ENCODE peak calls at places on chromosome 20, in nine cellular contexts. D is lower lobe of right lung, V is sigmoid colon, Z is GM13976, S is HCT116, P is MM.1S, Y is body of pancreas, L is brain microvascular endothelial cell, A is choroid plexus epithelial cell. E is an unnamed sample.

GRCh38 chr20:8331740-8332412 is 199.8 kb downstream of the PLCB1 start:
- DNase-seq in D (no peak), V (no peak), Z (no peak), S (no peak), P (no peak), Y (peak), L (peak), A (peak), E (no peak)

GRCh38 chr20:20549267-20549612 is 163.2 kb downstream of the RALGAPA2 start:
- DNase-seq in D (no peak), V (no peak), Z (no peak), S (no peak), P (no peak), Y (peak), L (no peak), A (no peak), E (no peak)

GRCh38 chr20:39857188-39857587 is 831.8 kb downstream of the MAFB start:
- DNase-seq in D (no peak), V (no peak), Z (no peak), S (no peak), P (no peak), Y (no peak), L (no peak), A (no peak), E (no peak)

GRCh38 chr20:51732454-51732791 is 35.8 kb downstream of the ATP9A start:
- DNase-seq in D (no peak), V (no peak), Z (no peak), S (no peak), P (no peak), Y (no peak), L (no peak), A (peak), E (no peak)

GRCh38 chr20:8223096-8223870 is 91.2 kb downstream of the PLCB1 start:
- DNase-seq in D (no peak), V (no peak), Z (no peak), S (no peak), P (no peak), Y (no peak), L (peak), A (peak), E (no peak)

GRCh38 chr20:47191074-47191673 is 165.3 kb downstream of the ZMYND8 start:
- DNase-seq in D (no peak), V (no peak), Z (no peak), S (no peak), P (no peak), Y (no peak), L (no peak), A (peak), E (no peak)

GRCh38 chr20:7010584-7010983 is 243.1 kb downstream of the BMP2 start:
- DNase-seq in D (no peak), V (no peak), Z (no peak), S (no peak), P (no peak), Y (no peak), L (no peak), A (peak), E (no peak)

GRCh38 chr20:29326376-29327070 is 1930.9 kb upstream of the DEFB115 start:
- DNase-seq in D (no peak), V (no peak), Z (peak), S (no peak), P (no peak), Y (no peak), L (no peak), A (no peak), E (peak)

GRCh38 chr20:56554869-56555268 is 21.8 kb downstream of the FAM209B start:
- DNase-seq in D (no peak), V (no peak), Z (peak), S (peak), P (peak), Y (no peak), L (peak), A (peak), E (peak)
- TF ChIP-seq CTCF in D (no peak), V (no peak), Z (no peak), S (peak), P (no peak), Y (no peak), L (peak), A (peak), E (no peak)

DNA sequence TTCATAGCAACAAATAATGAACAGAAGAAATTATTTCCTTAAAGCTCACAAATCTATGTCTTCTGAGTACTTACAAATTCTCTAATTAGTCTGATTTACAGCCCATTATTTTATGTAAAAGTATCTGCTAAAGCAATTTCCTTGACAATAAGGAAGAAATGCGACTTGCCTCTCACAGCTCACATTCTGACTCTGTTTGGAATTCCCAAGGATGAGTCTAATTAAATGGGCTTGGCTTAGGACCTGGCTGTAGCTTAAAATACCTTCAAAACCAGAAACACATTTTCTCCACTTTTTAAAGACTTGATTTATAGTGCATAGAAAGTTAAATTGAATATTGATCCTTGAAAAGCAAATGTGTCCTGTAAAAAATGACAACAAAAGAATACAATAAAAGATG is 118.7 kb downstream of the MACROD2 start:
- DNase-seq in D (no peak), V (no peak), Z (no peak), S (no peak), P (no peak), Y (no peak), L (no peak), A (no peak), E (no peak)
- TF ChIP-seq CTCF in D (no peak), V (no peak), Z (no peak), S (no peak), P (no peak), Y (no peak), L (no peak), A (no peak), E (no peak)

DNA sequence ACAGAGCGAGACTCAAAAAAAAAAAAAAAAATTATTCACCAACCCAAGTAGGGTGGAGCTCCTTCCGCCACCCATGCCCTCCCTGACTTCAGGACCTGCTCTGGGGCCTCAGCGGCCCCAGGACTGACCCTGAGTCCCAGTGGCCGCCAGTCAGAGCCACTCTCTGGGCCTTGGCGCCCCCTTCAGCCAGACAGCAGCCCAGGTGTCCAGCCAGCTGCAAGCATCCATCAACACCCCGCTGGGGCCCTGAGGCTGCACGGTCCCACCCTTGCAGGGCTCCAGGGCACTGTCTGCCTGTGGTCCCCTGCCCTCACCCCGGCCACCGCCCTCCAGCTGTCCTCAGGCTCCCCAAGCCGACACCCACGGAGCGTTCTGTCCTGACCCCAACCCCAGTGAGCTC is 11.4 kb upstream of the KCNQ2 start:
- DNase-seq in D (no peak), V (no peak), Z (no peak), S (no peak), P (no peak), Y (no peak), L (no peak), A (no peak), E (no peak)
- TF ChIP-seq CTCF in D (no peak), V (no peak), Z (no peak), S (peak), P (no peak), Y (no peak), L (peak), A (peak), E (no peak)

GRCh38 chr20:43809206-43809819 is 82.5 kb upstream of the GTSF1L start:
- DNase-seq in D (no peak), V (no peak), Z (no peak), S (no peak), P (no peak), Y (no peak), L (no peak), A (no peak), E (no peak)
- TF ChIP-seq CTCF in D (no peak), V (no peak), Z (no peak), S (no peak), P (no peak), Y (no peak), L (no peak), A (no peak), E (no peak)

GRCh38 chr20:61861054-61861841 is 204.4 kb downstream of the TAF4 start:
- DNase-seq in D (no peak), V (no peak), Z (no peak), S (no peak), P (no peak), Y (no peak), L (no peak), A (no peak), E (no peak)

GRCh38 chr20:61861858-61862257 is 203.8 kb downstream of the TAF4 start:
- DNase-seq in D (no peak), V (no peak), Z (no peak), S (no peak), P (no peak), Y (no peak), L (no peak), A (no peak), E (no peak)

GRCh38 chr20:61866165-61866564 is 199.5 kb downstream of the TAF4 start:
- DNase-seq in D (no peak), V (no peak), Z (no peak), S (no peak), P (no peak), Y (no peak), L (no peak), A (no peak), E (no peak)

GRCh38 chr20:61865353-61865752 is 200.3 kb downstream of the TAF4 start:
- DNase-seq in D (no peak), V (no peak), Z (no peak), S (no peak), P (no peak), Y (no peak), L (no peak), A (no peak), E (no peak)

GRCh38 chr20:61864481-61864880 is 201.2 kb downstream of the TAF4 start:
- DNase-seq in D (no peak), V (no peak), Z (no peak), S (no peak), P (no peak), Y (no peak), L (no peak), A (no peak), E (no peak)
- TF ChIP-seq CTCF in D (no peak), V (no peak), Z (no peak), S (no peak), P (no peak), Y (no peak), L (no peak), A (no peak), E (no peak)

GRCh38 chr20:15542655-15543054 is 1030.6 kb downstream of the KIF16B start:
- DNase-seq in D (no peak), V (no peak), Z (no peak), S (no peak), P (no peak), Y (no peak), L (no peak), A (no peak), E (no peak)
- TF ChIP-seq CTCF in D (no peak), V (no peak), Z (no peak), S (no peak), P (no peak), Y (no peak), L (no peak), A (no peak), E (no peak)

GRCh38 chr20:11391591-11391990 is 526.1 kb upstream of the BTBD3 start:
- DNase-seq in D (no peak), V (no peak), Z (no peak), S (no peak), P (no peak), Y (no peak), L (no peak), A (no peak), E (no peak)

GRCh38 chr20:11394145-11394833 is 523.4 kb upstream of the BTBD3 start:
- DNase-seq in D (no peak), V (no peak), Z (no peak), S (no peak), P (no peak), Y (no peak), L (peak), A (peak), E (no peak)

DNA sequence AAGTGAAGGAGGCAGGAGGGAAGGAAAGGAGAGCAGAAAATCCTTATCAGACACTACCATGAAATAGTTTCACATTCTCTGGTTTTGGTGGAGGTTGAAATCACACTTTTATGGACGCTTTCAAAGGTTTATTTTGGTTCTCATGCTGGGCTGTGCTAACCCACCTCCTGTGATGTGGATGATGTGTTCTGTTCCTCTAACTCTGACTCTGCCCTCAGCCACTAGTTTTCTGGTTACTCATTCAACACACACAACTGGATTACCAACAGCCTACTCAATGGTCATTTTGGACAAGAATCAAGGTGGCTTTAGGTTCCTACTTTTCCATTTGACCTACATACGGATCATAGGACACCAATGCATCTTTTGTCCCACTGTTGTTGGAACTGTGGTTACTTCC is 522.1 kb upstream of the BTBD3 start:
- DNase-seq in D (no peak), V (no peak), Z (no peak), S (no peak), P (no peak), Y (no peak), L (peak), A (peak), E (no peak)
- TF ChIP-seq CTCF in D (no peak), V (no peak), Z (no peak), S (no peak), P (no peak), Y (no peak), L (no peak), A (no peak), E (no peak)

GRCh38 chr20:32461836-32462600 is 103.9 kb downstream of the ASXL1 start:
- DNase-seq in D (no peak), V (no peak), Z (no peak), S (no peak), P (no peak), Y (no peak), L (no peak), A (no peak), E (no peak)

GRCh38 chr20:32464401-32465091 is 106.4 kb downstream of the ASXL1 start:
- DNase-seq in D (no peak), V (no peak), Z (no peak), S (no peak), P (no peak), Y (no peak), L (no peak), A (no peak), E (no peak)

GRCh38 chr20:32465092-32465900 is 107.2 kb downstream of the ASXL1 start:
- DNase-seq in D (peak), V (peak), Z (no peak), S (no peak), P (no peak), Y (peak), L (peak), A (peak), E (no peak)

GRCh38 chr20:32462900-32463641 is 104.9 kb downstream of the ASXL1 start:
- DNase-seq in D (no peak), V (peak), Z (no peak), S (no peak), P (no peak), Y (peak), L (no peak), A (no peak), E (no peak)

DNA sequence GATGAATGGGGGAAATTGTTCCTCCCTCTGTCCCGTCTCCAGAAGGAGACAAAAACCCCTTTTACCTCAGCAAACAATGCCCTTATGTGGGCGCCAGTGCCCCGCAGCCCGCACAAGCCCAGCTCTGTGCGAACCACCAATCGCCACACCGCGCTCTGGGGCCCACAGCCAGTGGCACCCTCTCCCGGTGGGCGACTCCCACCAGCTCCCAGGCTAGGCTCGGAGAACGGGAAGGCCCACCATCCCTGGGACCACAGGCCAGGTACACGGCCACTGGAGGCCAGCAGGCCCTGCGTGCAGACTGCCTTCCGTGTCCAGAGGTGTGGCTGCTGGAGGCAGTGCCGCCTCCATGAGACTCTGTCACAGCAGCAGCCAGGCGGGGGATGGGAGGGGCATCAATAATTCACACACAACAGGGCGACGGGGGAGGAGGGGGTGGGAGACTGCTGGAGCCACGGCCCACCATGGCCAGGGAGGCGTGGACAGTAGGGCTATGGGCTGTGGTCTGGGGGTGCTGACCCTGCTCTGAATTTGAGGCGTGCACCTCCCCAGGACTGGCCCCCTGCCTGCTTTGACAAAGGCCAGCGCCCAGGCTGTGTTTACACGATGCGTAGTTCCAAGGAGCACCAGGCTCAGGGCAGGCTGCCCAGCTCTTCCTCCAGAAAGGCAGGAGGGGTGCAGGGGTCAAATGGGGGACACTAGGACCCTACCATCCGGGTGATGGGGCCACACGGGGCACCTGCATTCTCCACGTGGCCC is 105.7 kb downstream of the ASXL1 start:
- DNase-seq in D (no peak), V (peak), Z (no peak), S (no peak), P (no peak), Y (peak), L (no peak), A (no peak), E (no peak)
- TF ChIP-seq CTCF in D (no peak), V (no peak), Z (no peak), S (no peak), P (no peak), Y (no peak), L (no peak), A (no peak), E (no peak)

GRCh38 chr20:50067461-50067860 is 45.5 kb downstream of the UBE2V1 start:
- DNase-seq in D (no peak), V (no peak), Z (no peak), S (no peak), P (no peak), Y (no peak), L (no peak), A (no peak), E (no peak)

GRCh38 chr20:50068041-50068651 is 44.8 kb downstream of the UBE2V1 start:
- DNase-seq in D (no peak), V (no peak), Z (no peak), S (no peak), P (no peak), Y (no peak), L (no peak), A (no peak), E (no peak)

GRCh38 chr20:50073500-50073899 is 39.5 kb downstream of the UBE2V1 start:
- DNase-seq in D (no peak), V (no peak), Z (no peak), S (no peak), P (no peak), Y (no peak), L (no peak), A (no peak), E (no peak)

GRCh38 chr20:50070361-50070760 is 42.6 kb downstream of the UBE2V1 start:
- DNase-seq in D (no peak), V (peak), Z (no peak), S (no peak), P (peak), Y (no peak), L (no peak), A (no peak), E (no peak)

DNA sequence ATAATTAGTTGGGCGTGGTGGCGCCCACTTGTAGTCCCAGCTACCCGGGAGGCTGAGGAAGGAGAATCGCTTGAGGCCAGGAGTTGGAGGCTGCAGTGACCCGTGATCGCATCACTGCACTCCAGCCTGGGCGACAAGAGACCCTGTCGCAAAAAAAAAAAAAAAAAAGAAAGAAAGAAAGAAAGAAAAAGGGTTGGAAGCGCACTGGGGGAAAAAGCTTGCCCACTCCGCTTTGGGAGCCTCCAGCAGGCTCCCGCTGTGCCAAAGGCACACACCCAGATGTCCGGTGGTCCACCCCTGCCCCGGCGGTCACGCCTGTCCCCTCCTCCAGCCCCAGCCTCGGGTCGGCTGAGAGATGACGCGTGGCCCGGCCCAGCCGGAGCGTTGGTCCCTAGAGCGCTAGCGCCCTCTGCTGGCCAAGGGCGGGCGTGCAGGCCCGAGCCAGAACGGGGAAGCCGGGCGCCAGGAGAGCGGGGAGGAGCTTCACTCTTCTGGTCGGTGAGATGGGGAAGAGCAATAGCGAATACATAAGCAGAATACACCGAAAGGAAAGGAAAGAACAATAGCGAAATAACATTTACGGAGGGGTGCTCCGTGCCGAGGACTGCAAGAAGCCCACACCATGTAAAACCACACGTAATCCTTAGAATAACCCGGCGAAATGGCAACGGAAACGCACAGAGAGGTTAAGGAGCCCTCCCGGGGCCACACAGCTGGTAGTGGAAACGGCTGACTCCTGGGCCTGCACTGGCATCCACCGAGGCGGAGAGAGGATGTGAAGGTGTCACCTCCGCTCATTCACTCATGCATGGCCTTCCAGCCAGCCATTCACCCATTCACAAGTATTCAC is 41.7 kb downstream of the UBE2V1 start:
- DNase-seq in D (peak), V (peak), Z (peak), S (peak), P (peak), Y (peak), L (peak), A (peak), E (peak)
- TF ChIP-seq CTCF in D (peak), V (peak), Z (peak), S (peak), P (peak), Y (peak), L (peak), A (peak), E (peak)

E was measured in GM10248.